ENCODE peak calls at places on chromosome 14, in four cellular contexts. N, O, B and P are unnamed samples.

GRCh38 chr14:70651522-70651921 is 9.8 kb downstream of the TTC9 start:
- DNase-seq in O (no peak), N (no peak), B (no peak), P (no peak)

GRCh38 chr14:34474187-34474679 is 12.2 kb upstream of the SPTSSA start:
- DNase-seq in B (no peak), N (no peak), O (no peak), P (no peak)

GRCh38 chr14:24665440-24665991 is 31.5 kb upstream of the GZMB start:
- DNase-seq in N (no peak), B (no peak), O (peak), P (no peak)

GRCh38 chr14:23041729-23042128 is 283 bp upstream of the PSMB11 start:
- DNase-seq in O (no peak), B (no peak), N (no peak), P (no peak)

GRCh38 chr14:68807148-68807600 is 14.3 kb upstream of the ZFP36L1 start:
- DNase-seq in O (peak), B (peak), N (peak), P (peak)

GRCh38 chr14:54686219-54686870 is 119.4 kb downstream of the SAMD4A start:
- DNase-seq in O (no peak), B (peak), N (no peak), P (no peak)

GRCh38 chr14:61252354-61253063 is 28.6 kb downstream of the TMEM30B start:
- DNase-seq in O (peak), N (peak), B (peak), P (peak)

GRCh38 chr14:68608235-68608962 is 184.5 kb downstream of the ZFP36L1 start:
- DNase-seq in O (peak), B (no peak), N (no peak), P (no peak)

GRCh38 chr14:68316078-68316868 is 476.6 kb downstream of the ZFP36L1 start:
- DNase-seq in B (no peak), O (no peak), N (no peak), P (no peak)

GRCh38 chr14:23494223-23494622 is 24.7 kb downstream of the NGDN start:
- DNase-seq in B (peak), N (no peak), O (peak), P (no peak)

GRCh38 chr14:73764881-73765280 is 50.7 kb upstream of the PNMA1 start:
- DNase-seq in N (peak), O (peak), B (peak), P (no peak)

GRCh38 chr14:28707814-28708213 is 58.8 kb upstream of the FOXG1 start:
- DNase-seq in N (no peak), O (no peak), B (peak), P (no peak)

GRCh38 chr14:104357689-104358527 is 219.5 kb downstream of the KIF26A start:
- DNase-seq in O (no peak), N (no peak), B (no peak), P (no peak)

GRCh38 chr14:29926701-29927595 is 699 bp downstream of the PRKD1 start:
- DNase-seq in O (no peak), B (peak), N (peak), P (no peak)

GRCh38 chr14:75709207-75709812 is 48.3 kb downstream of the TTLL5 start:
- DNase-seq in O (peak), B (peak), N (peak), P (peak)

GRCh38 chr14:81169711-81170103 is 51.1 kb downstream of the GTF2A1 start:
- DNase-seq in B (peak), N (no peak), O (peak), P (no peak)

GRCh38 chr14:82342596-82342995 is 808.9 kb upstream of the SEL1L start:
- DNase-seq in O (no peak), B (no peak), N (no peak), P (no peak)

GRCh38 chr14:102028733-102029132 is 58.1 kb downstream of the HSP90AA1 start:
- DNase-seq in N (no peak), B (peak), O (no peak), P (no peak)

GRCh38 chr14:70473825-70474224 is 21.9 kb downstream of the ADAM21 start:
- DNase-seq in O (no peak), B (no peak), N (no peak), P (no peak)

GRCh38 chr14:23562822-23563472 is 4.6 kb downstream of the AP1G2 start:
- DNase-seq in O (peak), N (peak), B (peak), P (no peak)

GRCh38 chr14:26595922-26596721 is 1.7 kb downstream of the NOVA1 start:
- DNase-seq in O (no peak), N (no peak), B (peak), P (peak)